ENCODE peak calls at places on chromosome 4, in seven cellular contexts. L is kidney; B is CD8-positive, alpha-beta T cell; S is HL-60; T is upper lobe of right lung; P is cardiac muscle cell; N is ovary. O is an unnamed sample.

GRCh38 chr4:138560448-138560847 is 318.3 kb upstream of the SLC7A11 start:
- DNase-seq in L (no peak), B (no peak), S (no peak), T (no peak), P (no peak), N (no peak), O (no peak)

GRCh38 chr4:174450051-174450450 is 72.2 kb downstream of the HPGD start:
- DNase-seq in L (no peak), B (no peak), S (no peak), T (no peak), P (no peak), N (no peak), O (no peak)

GRCh38 chr4:139907001-139907809 is 241.6 kb downstream of the MGST2 start:
- DNase-seq in L (no peak), B (no peak), S (no peak), T (no peak), P (no peak), N (no peak), O (no peak)

GRCh38 chr4:6938237-6938636 is 28.6 kb downstream of the TBC1D14 start:
- DNase-seq in L (no peak), B (no peak), S (peak; percentile 87), T (peak; percentile 76), P (no peak), N (no peak), O (no peak)

GRCh38 chr4:110195561-110196205 is 2.7 kb downstream of the ELOVL6 start:
- DNase-seq in L (no peak), B (no peak), S (no peak), T (no peak), P (no peak), N (no peak), O (no peak)

GRCh38 chr4:156255608-156256007 is 301.9 kb upstream of the CTSO start:
- DNase-seq in L (no peak), B (no peak), S (no peak), T (no peak), P (no peak), N (no peak), O (no peak)

GRCh38 chr4:40720931-40721330 is 28.8 kb upstream of the NSUN7 start:
- DNase-seq in L (no peak), B (no peak), S (peak; percentile 64), T (no peak), P (no peak), N (no peak), O (no peak)

GRCh38 chr4:112647785-112648184 is 10.8 kb downstream of the LARP7 start:
- DNase-seq in L (no peak), B (no peak), S (no peak), T (no peak), P (no peak), N (no peak), O (no peak)

GRCh38 chr4:87055340-87055739 is 120.5 kb downstream of the AFF1 start:
- DNase-seq in L (no peak), B (no peak), S (no peak), T (no peak), P (peak; percentile 38), N (no peak), O (no peak)

GRCh38 chr4:153143527-153144348 is 60.5 kb upstream of the TRIM2 start:
- DNase-seq in L (no peak), B (no peak), S (no peak), T (no peak), P (peak; percentile 47), N (no peak), O (no peak)

GRCh38 chr4:171308661-171309060 is 504.5 kb upstream of the GALNTL6 start:
- DNase-seq in L (no peak), B (no peak), S (no peak), T (no peak), P (no peak), N (no peak), O (no peak)

GRCh38 chr4:137946423-137946822 is 295.7 kb downstream of the SLC7A11 start:
- DNase-seq in L (no peak), B (no peak), S (no peak), T (no peak), P (no peak), N (no peak), O (no peak)

GRCh38 chr4:133152330-133152791 is 3.3 kb downstream of the PCDH10 start:
- DNase-seq in L (peak; percentile 57), B (no peak), S (no peak), T (no peak), P (peak; percentile 28), N (no peak), O (peak; percentile 28)

GRCh38 chr4:2193321-2193720 is 48.6 kb downstream of the HAUS3 start:
- DNase-seq in L (no peak), B (no peak), S (no peak), T (no peak), P (no peak), N (no peak), O (no peak)

GRCh38 chr4:112099701-112100289 is 45.5 kb upstream of the FAM241A start:
- DNase-seq in L (no peak), B (no peak), S (no peak), T (no peak), P (peak; percentile 79), N (no peak), O (no peak)

GRCh38 chr4:139556735-139557505 is 901 bp upstream of the SETD7 start:
- DNase-seq in L (peak; percentile 87), B (peak; percentile 57), S (peak; percentile 71), T (peak; percentile 86), P (no peak), N (peak; percentile 32), O (peak; percentile 58)

GRCh38 chr4:3300198-3300671 is 7.4 kb downstream of the RGS12 start:
- DNase-seq in L (peak; percentile 52), B (no peak), S (no peak), T (peak; percentile 54), P (no peak), N (no peak), O (no peak)

GRCh38 chr4:30868257-30868656 is 148.1 kb downstream of the PCDH7 start:
- DNase-seq in L (no peak), B (no peak), S (no peak), T (no peak), P (no peak), N (no peak), O (no peak)

GRCh38 chr4:158710814-158711213 is 12.4 kb downstream of the PPID start:
- DNase-seq in L (no peak), B (no peak), S (no peak), T (no peak), P (peak; percentile 29), N (no peak), O (no peak)
- TF ChIP-seq CTCF in L (peak; percentile 14), B (no peak), S (no peak), T (no peak), P (peak; percentile 22), N (no peak), O (no peak)

DNA sequence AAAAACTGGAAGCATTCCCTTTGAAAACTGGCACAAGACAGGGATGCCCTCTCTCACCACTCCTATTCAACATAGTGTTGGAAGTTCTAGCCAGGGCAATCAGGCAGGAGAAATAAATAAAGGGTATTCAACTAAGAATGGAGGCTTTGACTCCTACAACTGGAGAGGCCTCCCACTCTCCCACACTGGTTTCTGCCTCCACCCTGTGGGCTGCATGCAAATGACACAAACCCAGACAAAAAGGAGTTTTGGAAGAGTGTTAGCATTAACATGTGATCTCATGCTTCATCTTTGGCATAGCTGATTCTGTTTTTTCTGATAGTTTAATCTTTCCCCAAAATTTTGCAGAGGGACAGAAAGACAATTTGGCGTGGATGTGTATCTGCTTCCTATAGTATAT is 80.8 kb upstream of the IQCM start:
- DNase-seq in L (no peak), B (no peak), S (no peak), T (no peak), P (peak; percentile 42), N (no peak), O (peak; percentile 21)
- TF ChIP-seq CTCF in L (no peak), B (no peak), S (peak; percentile 19), T (no peak), P (peak; percentile 52), N (no peak), O (peak; percentile 30)

DNA sequence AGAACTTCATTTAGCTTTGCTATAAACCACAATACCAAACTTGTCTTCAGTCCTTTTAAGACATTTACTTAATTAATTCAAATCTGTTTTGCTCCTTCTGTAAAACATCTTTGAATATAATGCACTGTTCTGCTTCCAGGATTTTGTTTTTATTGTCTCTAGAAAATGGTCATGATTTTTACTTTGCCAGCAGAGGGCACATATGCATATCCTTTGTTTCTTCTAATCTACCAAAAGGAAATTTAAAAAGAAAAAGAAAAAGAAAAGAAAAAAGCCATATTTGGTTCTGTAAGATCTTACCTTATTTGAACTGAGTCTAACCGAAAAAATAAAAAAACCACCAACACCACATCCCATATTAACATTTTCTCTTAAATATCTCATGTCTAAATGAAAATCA is 101.9 kb upstream of the CCSER1 start:
- DNase-seq in L (no peak), B (no peak), S (no peak), T (no peak), P (peak; percentile 6), N (no peak), O (no peak)
- TF ChIP-seq CTCF in L (no peak), B (no peak), S (no peak), T (peak; percentile 16), P (peak; percentile 19), N (no peak), O (peak; percentile 32)

GRCh38 chr4:5924466-5925125 is 31.7 kb upstream of the CRMP1 start:
- DNase-seq in L (peak; percentile 43), B (no peak), S (no peak), T (no peak), P (no peak), N (no peak), O (no peak)
- TF ChIP-seq CTCF in L (no peak), B (no peak), S (no peak), T (no peak), P (no peak), N (no peak), O (no peak)

GRCh38 chr4:56544573-56545131 is 39.1 kb downstream of the ARL9 start:
- DNase-seq in L (peak; percentile 93), B (peak; percentile 77), S (peak; percentile 65), T (peak; percentile 93), P (peak; percentile 87), N (peak; percentile 82), O (peak; percentile 96)
- TF ChIP-seq CTCF in L (peak; percentile 97), B (peak; percentile 98), S (peak; percentile 89), T (peak; percentile 100), P (peak; percentile 100), N (peak; percentile 97), O (peak; percentile 98)

GRCh38 chr4:20925176-20925575 is 224.9 kb downstream of the PACRGL start:
- DNase-seq in L (no peak), B (no peak), S (no peak), T (no peak), P (no peak), N (no peak), O (no peak)

GRCh38 chr4:20922962-20923361 is 222.7 kb downstream of the PACRGL start:
- DNase-seq in L (no peak), B (no peak), S (no peak), T (no peak), P (no peak), N (no peak), O (no peak)
- TF ChIP-seq CTCF in L (no peak), B (no peak), S (no peak), T (no peak), P (no peak), N (no peak), O (no peak)